ENCODE peak calls at places on chromosome 22, in six cellular contexts. F is iris pigment epithelial cell; G is effector CD4-positive, alpha-beta T cell; B is WERI-Rb-1; Q is mesendoderm; S is PC-9. M is an unnamed sample.

GRCh38 chr22:30212363-30212995 is 34.1 kb downstream of the LIF start:
- DNase-seq in F (peak), B (no peak), G (no peak), S (peak), Q (peak), M (peak)

GRCh38 chr22:39439170-39439569 is 17.6 kb upstream of the MGAT3 start:
- DNase-seq in S (peak), F (peak), B (no peak), G (no peak), Q (no peak), M (peak)

GRCh38 chr22:20021196-20022181 is 579 bp downstream of the TANGO2 start:
- DNase-seq in G (no peak), F (peak), Q (no peak), B (no peak), S (peak), M (peak)

GRCh38 chr22:44702479-44703219 is 645 bp downstream of the PRR5 start:
- DNase-seq in F (peak), S (peak), B (peak), Q (peak), G (peak), M (peak)

GRCh38 chr22:42962295-42963230 is 52.4 kb downstream of the PACSIN2 start:
- DNase-seq in S (peak), F (no peak), G (no peak), Q (peak), B (no peak), M (no peak)

GRCh38 chr22:37982938-37983859 is 1.2 kb downstream of the SOX10 start:
- DNase-seq in B (no peak), G (no peak), F (no peak), S (no peak), Q (peak), M (no peak)

GRCh38 chr22:19884161-19884953 is 29.7 kb upstream of the GNB1L start:
- DNase-seq in F (no peak), G (no peak), S (no peak), B (no peak), Q (no peak), M (no peak)

GRCh38 chr22:32649515-32650200 is 151.8 kb upstream of the TIMP3 start:
- DNase-seq in S (peak), F (no peak), G (no peak), B (no peak), Q (no peak), M (peak)

GRCh38 chr22:41914611-41915034 is 251 bp downstream of the SHISA8 start:
- DNase-seq in Q (no peak), G (no peak), B (no peak), S (no peak), F (no peak), M (no peak)

GRCh38 chr22:36344106-36344827 is 43.5 kb downstream of the MYH9 start:
- DNase-seq in Q (no peak), G (no peak), S (no peak), F (no peak), B (no peak), M (no peak)

GRCh38 chr22:44870021-44870420 is 117.6 kb downstream of the ARHGAP8 start:
- DNase-seq in F (peak), Q (peak), S (peak), B (peak), G (no peak), M (peak)

GRCh38 chr22:17213976-17214375 is 5.3 kb downstream of the ADA2 start:
- DNase-seq in S (no peak), B (peak), Q (peak), G (peak), F (peak), M (peak)

GRCh38 chr22:39173787-39174497 is 21.5 kb upstream of the CBX7 start:
- DNase-seq in Q (peak), F (peak), G (peak), B (no peak), S (no peak), M (no peak)

GRCh38 chr22:22166941-22167713 is 77.5 kb upstream of the VPREB1 start:
- DNase-seq in B (no peak), G (no peak), Q (no peak), S (no peak), F (no peak), M (no peak)

GRCh38 chr22:18048441-18048898 is 24.1 kb upstream of the MICAL3 start:
- DNase-seq in F (peak), G (no peak), Q (no peak), B (no peak), S (no peak), M (peak)

GRCh38 chr22:36546932-36547331 is 18.0 kb upstream of the EIF3D start:
- DNase-seq in F (peak), G (no peak), Q (peak), B (no peak), S (peak), M (peak)

GRCh38 chr22:28268176-28268575 is 349.1 kb upstream of the PITPNB start:
- DNase-seq in B (no peak), Q (no peak), F (peak), G (no peak), S (no peak), M (no peak)

GRCh38 chr22:49598338-49598737 is 229.3 kb downstream of the BRD1 start:
- DNase-seq in G (no peak), Q (no peak), F (no peak), B (no peak), S (no peak), M (no peak)

GRCh38 chr22:30875481-30876215 is 92.9 kb downstream of the MORC2 start:
- DNase-seq in B (no peak), G (no peak), Q (no peak), F (no peak), S (no peak), M (no peak)

GRCh38 chr22:23533328-23533762 is 46.7 kb downstream of the IGLL1 start:
- DNase-seq in S (no peak), B (peak), G (no peak), F (peak), Q (peak), M (peak)

GRCh38 chr22:31488346-31488883 is 1.2 kb downstream of the EIF4ENIF1 start:
- DNase-seq in Q (no peak), G (no peak), S (no peak), B (no peak), F (no peak), M (peak)

GRCh38 chr22:37162221-37163095 is 12.7 kb upstream of the IL2RB start:
- DNase-seq in G (peak), B (no peak), Q (no peak), F (no peak), S (no peak), M (peak)

GRCh38 chr22:45608763-45609180 is 62.9 kb upstream of the ATXN10 start:
- DNase-seq in B (no peak), S (peak), Q (no peak), G (no peak), F (peak), M (peak)

GRCh38 chr22:48394787-48395620 is 1432.7 kb downstream of the BRD1 start:
- DNase-seq in B (no peak), F (no peak), G (no peak), S (no peak), Q (no peak), M (no peak)

GRCh38 chr22:27170491-27170890 is 513.1 kb downstream of the MIAT start:
- DNase-seq in S (no peak), G (no peak), Q (no peak), F (peak), B (no peak), M (peak)

GRCh38 chr22:25448435-25449051 is 115.9 kb upstream of the GRK3 start:
- DNase-seq in F (peak), Q (no peak), G (no peak), S (no peak), B (peak), M (peak)

GRCh38 chr22:20777420-20778177 is 3.7 kb downstream of the SERPIND1 start:
- DNase-seq in B (peak), S (peak), Q (peak), F (peak), G (no peak), M (peak)

GRCh38 chr22:38927033-38927789 is 30.2 kb upstream of the APOBEC3A start:
- DNase-seq in Q (peak), G (peak), F (peak), S (no peak), B (peak), M (peak)

GRCh38 chr22:22207845-22208564 is 36.6 kb upstream of the VPREB1 start:
- DNase-seq in B (peak), S (peak), G (peak), F (peak), Q (peak), M (peak)

GRCh38 chr22:31748490-31748889 is 1.4 kb downstream of the PRR14L start:
- DNase-seq in F (no peak), B (no peak), G (no peak), S (no peak), Q (peak), M (peak)

GRCh38 chr22:38180841-38181452 is 683 bp downstream of the PLA2G6 start:
- DNase-seq in B (peak), G (peak), F (no peak), Q (peak), S (peak), M (peak)

GRCh38 chr22:30221121-30221992 is 25.2 kb downstream of the LIF start:
- DNase-seq in B (no peak), Q (no peak), G (peak), S (no peak), F (no peak), M (no peak)

GRCh38 chr22:28909375-28909774 is 26.0 kb downstream of the ZNRF3 start:
- DNase-seq in S (no peak), F (peak), Q (no peak), B (no peak), G (no peak), M (no peak)

GRCh38 chr22:31130873-31131272 is 8.1 kb downstream of the INPP5J start:
- DNase-seq in F (no peak), B (no peak), G (no peak), S (peak), Q (no peak), M (no peak)

GRCh38 chr22:36303874-36304273 is 50.9 kb downstream of the APOL1 start:
- DNase-seq in Q (no peak), G (no peak), F (no peak), S (peak), B (no peak), M (no peak)

GRCh38 chr22:37365950-37366349 is 61.3 kb downstream of the ELFN2 start:
- DNase-seq in B (no peak), Q (no peak), S (no peak), F (no peak), G (no peak), M (no peak)

GRCh38 chr22:46004105-46004866 is 27.3 kb upstream of the WNT7B start:
- DNase-seq in B (no peak), F (no peak), G (no peak), S (no peak), Q (no peak), M (no peak)

GRCh38 chr22:38276161-38276560 is 3.4 kb upstream of the TMEM184B start:
- DNase-seq in S (no peak), G (no peak), B (no peak), Q (no peak), F (no peak), M (no peak)

M was measured in ELR.